ENCODE peak calls at places on chromosomes 1 and 21, in eight cellular contexts. One of them, this sample, is unnamed.

GRCh38 chr1:3678361-3679097 is 26.2 kb downstream of the TP73 start:
- DNase-seq in tibial nerve: no peak
- DNase-seq in cardiac fibroblast: no peak
- DNase-seq in mesothelial cell of epicardium: no peak
- DNase-seq in fibroblast of mammary gland: no peak
- DNase-seq in stomach: no peak
- DNase-seq in AG04449: no peak
- DNase-seq in HCT116: no peak
- DNase-seq in this sample: no peak

GRCh38 chr1:56643661-56644060 is 1.5 kb upstream of the PRKAA2 start:
- DNase-seq in tibial nerve: no peak
- DNase-seq in cardiac fibroblast: no peak
- DNase-seq in mesothelial cell of epicardium: no peak
- DNase-seq in fibroblast of mammary gland: no peak
- DNase-seq in stomach: no peak
- DNase-seq in AG04449: no peak
- DNase-seq in HCT116: no peak
- DNase-seq in this sample: no peak

GRCh38 chr1:19619697-19620384 is 24.3 kb upstream of the NBL1 start:
- DNase-seq in tibial nerve: no peak
- DNase-seq in cardiac fibroblast: no peak
- DNase-seq in mesothelial cell of epicardium: no peak
- DNase-seq in fibroblast of mammary gland: no peak
- DNase-seq in stomach: no peak
- DNase-seq in AG04449: no peak
- DNase-seq in HCT116: no peak
- DNase-seq in this sample: no peak

GRCh38 chr1:81032374-81032773 is 768.4 kb upstream of the ADGRL2 start:
- DNase-seq in tibial nerve: no peak
- DNase-seq in cardiac fibroblast: no peak
- DNase-seq in mesothelial cell of epicardium: no peak
- DNase-seq in fibroblast of mammary gland: no peak
- DNase-seq in stomach: no peak
- DNase-seq in AG04449: no peak
- DNase-seq in HCT116: no peak
- DNase-seq in this sample: no peak

GRCh38 chr1:151596166-151596933 is 15.5 kb upstream of the SNX27 start:
- DNase-seq in tibial nerve: no peak
- DNase-seq in cardiac fibroblast: peak
- DNase-seq in mesothelial cell of epicardium: no peak
- DNase-seq in fibroblast of mammary gland: no peak
- DNase-seq in stomach: no peak
- DNase-seq in AG04449: no peak
- DNase-seq in HCT116: no peak
- DNase-seq in this sample: no peak

GRCh38 chr1:200359610-200360163 is 50.1 kb downstream of the ZNF281 start:
- DNase-seq in tibial nerve: no peak
- DNase-seq in cardiac fibroblast: peak
- DNase-seq in mesothelial cell of epicardium: no peak
- DNase-seq in fibroblast of mammary gland: peak
- DNase-seq in stomach: no peak
- DNase-seq in AG04449: no peak
- DNase-seq in HCT116: no peak
- DNase-seq in this sample: no peak

GRCh38 chr1:11421443-11421842 is 57.5 kb upstream of the DISP3 start:
- DNase-seq in tibial nerve: no peak
- DNase-seq in cardiac fibroblast: no peak
- DNase-seq in mesothelial cell of epicardium: no peak
- DNase-seq in fibroblast of mammary gland: no peak
- DNase-seq in stomach: no peak
- DNase-seq in AG04449: no peak
- DNase-seq in HCT116: no peak
- DNase-seq in this sample: no peak

GRCh38 chr1:224411766-224412165 is 22.8 kb downstream of the WDR26 start:
- DNase-seq in tibial nerve: no peak
- DNase-seq in cardiac fibroblast: no peak
- DNase-seq in mesothelial cell of epicardium: no peak
- DNase-seq in fibroblast of mammary gland: no peak
- DNase-seq in stomach: no peak
- DNase-seq in AG04449: no peak
- DNase-seq in HCT116: no peak
- DNase-seq in this sample: no peak

GRCh38 chr1:207811920-207812720 is 60.3 kb downstream of the CD46 start:
- DNase-seq in tibial nerve: peak
- DNase-seq in cardiac fibroblast: peak
- DNase-seq in mesothelial cell of epicardium: no peak
- DNase-seq in fibroblast of mammary gland: peak
- DNase-seq in stomach: peak
- DNase-seq in AG04449: no peak
- DNase-seq in HCT116: no peak
- DNase-seq in this sample: peak

GRCh38 chr1:36715797-36716196 is 233.1 kb upstream of the CSF3R start:
- DNase-seq in tibial nerve: no peak
- DNase-seq in cardiac fibroblast: no peak
- DNase-seq in mesothelial cell of epicardium: no peak
- DNase-seq in fibroblast of mammary gland: no peak
- DNase-seq in stomach: no peak
- DNase-seq in AG04449: no peak
- DNase-seq in HCT116: no peak
- DNase-seq in this sample: no peak

GRCh38 chr1:245537992-245538391 is 383.2 kb downstream of the KIF26B start:
- DNase-seq in tibial nerve: no peak
- DNase-seq in cardiac fibroblast: peak
- DNase-seq in mesothelial cell of epicardium: no peak
- DNase-seq in fibroblast of mammary gland: peak
- DNase-seq in stomach: no peak
- DNase-seq in AG04449: no peak
- DNase-seq in HCT116: no peak
- DNase-seq in this sample: no peak

GRCh38 chr1:229440821-229441537 is 7.1 kb upstream of the ACTA1 start:
- DNase-seq in tibial nerve: no peak
- DNase-seq in cardiac fibroblast: peak
- DNase-seq in mesothelial cell of epicardium: no peak
- DNase-seq in fibroblast of mammary gland: peak
- DNase-seq in stomach: no peak
- DNase-seq in AG04449: peak
- DNase-seq in HCT116: no peak
- DNase-seq in this sample: no peak

DNA sequence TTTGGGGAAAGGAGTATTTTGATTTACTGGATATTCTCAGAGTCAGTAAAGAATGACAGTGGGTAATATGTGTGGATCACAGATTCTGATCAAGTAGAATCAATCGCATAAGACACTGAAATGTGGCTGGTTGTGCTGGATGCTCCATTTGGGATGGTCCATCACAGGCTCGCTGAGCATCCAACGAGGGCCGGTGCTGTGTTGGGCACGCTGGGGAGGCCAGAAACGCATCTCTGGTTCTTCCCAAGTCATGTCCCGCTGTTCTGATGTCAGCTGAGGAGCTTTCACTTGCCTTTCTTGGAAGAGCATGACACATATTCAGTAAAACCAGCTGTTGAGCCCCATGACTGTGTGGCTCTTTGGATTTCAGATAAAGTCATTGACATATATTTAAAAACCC is 72.0 kb downstream of the UMODL1 start:
- DNase-seq in tibial nerve: no peak
- DNase-seq in cardiac fibroblast: no peak
- DNase-seq in mesothelial cell of epicardium: no peak
- DNase-seq in fibroblast of mammary gland: no peak
- DNase-seq in stomach: no peak
- DNase-seq in AG04449: no peak
- DNase-seq in HCT116: no peak
- DNase-seq in this sample: no peak
- TF ChIP-seq CTCF in tibial nerve: no peak
- TF ChIP-seq CTCF in cardiac fibroblast: no peak
- TF ChIP-seq CTCF in mesothelial cell of epicardium: no peak
- TF ChIP-seq CTCF in fibroblast of mammary gland: no peak
- TF ChIP-seq CTCF in stomach: no peak
- TF ChIP-seq CTCF in AG04449: no peak
- TF ChIP-seq CTCF in HCT116: no peak
- TF ChIP-seq CTCF in this sample: no peak

GRCh38 chr1:202160377-202160940 is at the start of gene PTPN7:
- DNase-seq in tibial nerve: no peak
- DNase-seq in cardiac fibroblast: no peak
- DNase-seq in mesothelial cell of epicardium: no peak
- DNase-seq in fibroblast of mammary gland: no peak
- DNase-seq in stomach: peak
- DNase-seq in AG04449: no peak
- DNase-seq in HCT116: no peak
- DNase-seq in this sample: peak
- TF ChIP-seq CTCF in tibial nerve: peak
- TF ChIP-seq CTCF in cardiac fibroblast: no peak
- TF ChIP-seq CTCF in mesothelial cell of epicardium: no peak
- TF ChIP-seq CTCF in fibroblast of mammary gland: no peak
- TF ChIP-seq CTCF in stomach: no peak
- TF ChIP-seq CTCF in AG04449: peak
- TF ChIP-seq CTCF in HCT116: no peak
- TF ChIP-seq CTCF in this sample: peak

DNA sequence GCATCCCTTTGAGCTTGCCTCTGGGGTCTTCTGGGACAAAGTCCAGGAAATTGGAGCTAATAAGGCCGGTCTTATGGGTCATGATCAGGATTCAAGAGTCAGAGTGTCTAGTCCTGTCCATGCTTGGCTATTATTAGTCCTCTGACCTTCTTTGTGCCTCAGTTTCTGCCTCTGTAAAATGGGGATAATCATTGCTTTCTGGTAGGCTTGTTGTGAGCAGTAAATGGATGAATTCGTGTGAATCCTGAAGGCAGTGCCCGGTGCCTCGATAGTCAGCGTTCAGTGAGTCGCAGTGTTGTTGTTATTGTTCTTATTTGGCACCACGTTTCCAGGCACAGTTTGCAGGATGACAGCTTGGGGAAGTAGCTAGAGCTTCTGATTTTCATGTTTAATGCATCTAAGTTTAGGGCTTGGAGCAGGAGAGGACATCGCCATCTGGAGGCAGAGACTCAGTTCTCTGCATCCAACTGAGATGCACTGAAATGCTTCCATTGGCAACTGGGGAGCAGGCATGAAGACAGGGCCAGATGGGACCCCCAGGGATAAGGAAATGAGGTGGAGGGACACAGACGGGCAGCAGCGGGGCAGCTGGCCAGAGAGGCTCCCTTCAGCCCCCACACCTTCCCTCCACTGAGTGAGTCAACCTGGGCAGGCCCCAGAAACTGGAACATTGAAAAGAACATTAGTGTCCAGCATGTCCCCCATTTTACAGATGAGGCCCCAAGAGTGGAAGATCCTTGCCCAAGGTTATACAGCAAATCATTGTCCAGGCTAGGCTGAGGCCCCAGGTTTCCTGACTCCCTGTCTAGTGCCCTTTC is 160.3 kb downstream of the PTPRU start:
- DNase-seq in tibial nerve: no peak
- DNase-seq in cardiac fibroblast: no peak
- DNase-seq in mesothelial cell of epicardium: no peak
- DNase-seq in fibroblast of mammary gland: peak
- DNase-seq in stomach: no peak
- DNase-seq in AG04449: no peak
- DNase-seq in HCT116: no peak
- DNase-seq in this sample: no peak
- TF ChIP-seq CTCF in tibial nerve: no peak
- TF ChIP-seq CTCF in cardiac fibroblast: no peak
- TF ChIP-seq CTCF in mesothelial cell of epicardium: no peak
- TF ChIP-seq CTCF in fibroblast of mammary gland: peak
- TF ChIP-seq CTCF in stomach: no peak
- TF ChIP-seq CTCF in AG04449: peak
- TF ChIP-seq CTCF in HCT116: peak
- TF ChIP-seq CTCF in this sample: no peak

GRCh38 chr1:70112838-70113237 is 92.5 kb downstream of the LRRC40 start:
- DNase-seq in tibial nerve: no peak
- DNase-seq in cardiac fibroblast: no peak
- DNase-seq in mesothelial cell of epicardium: no peak
- DNase-seq in fibroblast of mammary gland: no peak
- DNase-seq in stomach: no peak
- DNase-seq in AG04449: no peak
- DNase-seq in HCT116: no peak
- DNase-seq in this sample: no peak
- TF ChIP-seq CTCF in tibial nerve: no peak
- TF ChIP-seq CTCF in cardiac fibroblast: no peak
- TF ChIP-seq CTCF in mesothelial cell of epicardium: no peak
- TF ChIP-seq CTCF in fibroblast of mammary gland: peak
- TF ChIP-seq CTCF in stomach: no peak
- TF ChIP-seq CTCF in AG04449: no peak
- TF ChIP-seq CTCF in HCT116: peak
- TF ChIP-seq CTCF in this sample: no peak

GRCh38 chr1:159828916-159829634 is 2.4 kb downstream of the SLAMF8 start:
- DNase-seq in tibial nerve: peak
- DNase-seq in cardiac fibroblast: peak
- DNase-seq in mesothelial cell of epicardium: no peak
- DNase-seq in fibroblast of mammary gland: peak
- DNase-seq in stomach: peak
- DNase-seq in AG04449: no peak
- DNase-seq in HCT116: peak
- DNase-seq in this sample: peak
- TF ChIP-seq CTCF in tibial nerve: peak
- TF ChIP-seq CTCF in cardiac fibroblast: peak
- TF ChIP-seq CTCF in mesothelial cell of epicardium: peak
- TF ChIP-seq CTCF in fibroblast of mammary gland: peak
- TF ChIP-seq CTCF in stomach: peak
- TF ChIP-seq CTCF in AG04449: peak
- TF ChIP-seq CTCF in HCT116: peak
- TF ChIP-seq CTCF in this sample: peak

This sample was measured in upper lobe of right lung.